ENCODE peak calls at places on chromosome 11, in five cellular contexts. One of them, this sample, is unnamed.

GRCh38 chr11:135004495-135004894 is 592.5 kb upstream of the B3GAT1 start:
- ATAC-seq in body of pancreas: no peak
- ATAC-seq in heart left ventricle: no peak
- ATAC-seq in K562: no peak
- ATAC-seq in IMR-90: no peak
- ATAC-seq in this sample: no peak

GRCh38 chr11:71370020-71370747 is 78.0 kb downstream of the DHCR7 start:
- ATAC-seq in body of pancreas: no peak
- ATAC-seq in heart left ventricle: no peak
- ATAC-seq in K562: no peak
- ATAC-seq in IMR-90: no peak
- ATAC-seq in this sample: no peak

GRCh38 chr11:65185869-65186341 is 4.2 kb downstream of the CAPN1 start:
- ATAC-seq in body of pancreas: no peak
- ATAC-seq in heart left ventricle: no peak
- ATAC-seq in K562: no peak
- ATAC-seq in IMR-90: no peak
- ATAC-seq in this sample: no peak

GRCh38 chr11:32400196-32400595 is 35.1 kb downstream of the WT1 start:
- ATAC-seq in body of pancreas: no peak
- ATAC-seq in heart left ventricle: no peak
- ATAC-seq in K562: peak; percentile 45
- ATAC-seq in IMR-90: no peak
- ATAC-seq in this sample: no peak

GRCh38 chr11:110525883-110526282 is 96.1 kb downstream of the FDX1 start:
- ATAC-seq in body of pancreas: peak; percentile 30
- ATAC-seq in heart left ventricle: peak; percentile 39
- ATAC-seq in K562: no peak
- ATAC-seq in IMR-90: peak; percentile 62
- ATAC-seq in this sample: peak; percentile 54

GRCh38 chr11:63243533-63243932 is at the start of gene SLC22A25:
- ATAC-seq in body of pancreas: no peak
- ATAC-seq in heart left ventricle: no peak
- ATAC-seq in K562: no peak
- ATAC-seq in IMR-90: no peak
- ATAC-seq in this sample: no peak

GRCh38 chr11:102410382-102410784 is 42.2 kb downstream of the TMEM123 start:
- ATAC-seq in body of pancreas: no peak
- ATAC-seq in heart left ventricle: peak; percentile 33
- ATAC-seq in K562: peak; percentile 74
- ATAC-seq in IMR-90: peak; percentile 65
- ATAC-seq in this sample: no peak

GRCh38 chr11:65428578-65429068 is 6.0 kb downstream of the NEAT1 start:
- ATAC-seq in body of pancreas: no peak
- ATAC-seq in heart left ventricle: no peak
- ATAC-seq in K562: peak; percentile 7
- ATAC-seq in IMR-90: no peak
- ATAC-seq in this sample: no peak

GRCh38 chr11:95296165-95296564 is 65.2 kb upstream of the SESN3 start:
- ATAC-seq in body of pancreas: peak; percentile 84
- ATAC-seq in heart left ventricle: no peak
- ATAC-seq in K562: no peak
- ATAC-seq in IMR-90: no peak
- ATAC-seq in this sample: no peak

GRCh38 chr11:44750440-44751005 is 23.8 kb downstream of the TSPAN18 start:
- ATAC-seq in body of pancreas: no peak
- ATAC-seq in heart left ventricle: no peak
- ATAC-seq in K562: no peak
- ATAC-seq in IMR-90: no peak
- ATAC-seq in this sample: no peak

GRCh38 chr11:59291228-59291627 is 67.5 kb upstream of the OR5AN1 start:
- ATAC-seq in body of pancreas: peak; percentile 74
- ATAC-seq in heart left ventricle: peak; percentile 26
- ATAC-seq in K562: no peak
- ATAC-seq in IMR-90: no peak
- ATAC-seq in this sample: no peak

GRCh38 chr11:109772846-109773400 is 320.3 kb upstream of the ZC3H12C start:
- ATAC-seq in body of pancreas: peak; percentile 69
- ATAC-seq in heart left ventricle: no peak
- ATAC-seq in K562: no peak
- ATAC-seq in IMR-90: no peak
- ATAC-seq in this sample: no peak

GRCh38 chr11:102564110-102564509 is 33.6 kb upstream of the MMP7 start:
- ATAC-seq in body of pancreas: peak; percentile 45
- ATAC-seq in heart left ventricle: no peak
- ATAC-seq in K562: peak; percentile 81
- ATAC-seq in IMR-90: peak; percentile 87
- ATAC-seq in this sample: no peak

GRCh38 chr11:114625294-114625693 is 29.7 kb upstream of the NXPE4 start:
- ATAC-seq in body of pancreas: no peak
- ATAC-seq in heart left ventricle: no peak
- ATAC-seq in K562: no peak
- ATAC-seq in IMR-90: no peak
- ATAC-seq in this sample: no peak

GRCh38 chr11:8341966-8342365 is 78.3 kb upstream of the LMO1 start:
- ATAC-seq in body of pancreas: no peak
- ATAC-seq in heart left ventricle: no peak
- ATAC-seq in K562: no peak
- ATAC-seq in IMR-90: no peak
- ATAC-seq in this sample: no peak

GRCh38 chr11:119130662-119131061 is 9.3 kb downstream of the HINFP start:
- ATAC-seq in body of pancreas: no peak
- ATAC-seq in heart left ventricle: no peak
- ATAC-seq in K562: no peak
- ATAC-seq in IMR-90: no peak
- ATAC-seq in this sample: no peak

GRCh38 chr11:101470881-101471535 is 112.8 kb downstream of the TRPC6 start:
- ATAC-seq in body of pancreas: no peak
- ATAC-seq in heart left ventricle: no peak
- ATAC-seq in K562: no peak
- ATAC-seq in IMR-90: peak; percentile 79
- ATAC-seq in this sample: no peak

GRCh38 chr11:133413726-133414125 is 118.6 kb downstream of the OPCML start:
- ATAC-seq in body of pancreas: no peak
- ATAC-seq in heart left ventricle: no peak
- ATAC-seq in K562: no peak
- ATAC-seq in IMR-90: no peak
- ATAC-seq in this sample: no peak

GRCh38 chr11:126347751-126348628 is 7.5 kb upstream of the ST3GAL4 start:
- ATAC-seq in body of pancreas: no peak
- ATAC-seq in heart left ventricle: peak; percentile 36
- ATAC-seq in K562: no peak
- ATAC-seq in IMR-90: no peak
- ATAC-seq in this sample: no peak

GRCh38 chr11:121448431-121448941 is 3.6 kb upstream of the SORL1 start:
- ATAC-seq in body of pancreas: no peak
- ATAC-seq in heart left ventricle: no peak
- ATAC-seq in K562: no peak
- ATAC-seq in IMR-90: no peak
- ATAC-seq in this sample: no peak

GRCh38 chr11:66950113-66950535 is 8.1 kb downstream of the PC start:
- ATAC-seq in body of pancreas: peak; percentile 48
- ATAC-seq in heart left ventricle: peak; percentile 57
- ATAC-seq in K562: peak; percentile 89
- ATAC-seq in IMR-90: peak; percentile 64
- ATAC-seq in this sample: peak; percentile 48

GRCh38 chr11:16326679-16327297 is 29.6 kb downstream of the SOX6 start:
- ATAC-seq in body of pancreas: no peak
- ATAC-seq in heart left ventricle: peak; percentile 29
- ATAC-seq in K562: peak; percentile 85
- ATAC-seq in IMR-90: peak; percentile 74
- ATAC-seq in this sample: no peak

GRCh38 chr11:64148917-64149617 is 16.8 kb downstream of the MACROD1 start:
- ATAC-seq in body of pancreas: no peak
- ATAC-seq in heart left ventricle: no peak
- ATAC-seq in K562: no peak
- ATAC-seq in IMR-90: no peak
- ATAC-seq in this sample: no peak

DNA sequence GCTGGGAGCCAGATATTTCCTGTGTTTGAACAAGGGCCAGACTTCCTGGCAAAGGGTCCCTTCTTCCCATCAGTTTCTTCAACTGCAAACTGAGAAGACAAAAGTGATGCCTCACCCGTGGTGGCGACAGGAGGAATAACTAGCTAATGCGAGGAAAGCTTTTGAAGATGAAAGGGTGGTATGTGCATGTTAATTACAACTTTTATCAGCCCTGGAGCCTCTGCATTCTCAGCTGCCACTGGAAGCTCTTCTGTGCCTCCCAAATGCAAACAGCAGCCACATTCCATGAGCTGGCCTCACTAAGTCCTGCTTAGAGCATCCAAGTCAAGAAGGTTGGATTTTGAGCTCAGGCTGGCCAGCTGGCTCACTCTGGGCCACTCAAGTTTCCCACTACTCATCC is 12.9 kb downstream of the CD44 start:
- ATAC-seq in body of pancreas: no peak
- ATAC-seq in heart left ventricle: no peak
- ATAC-seq in K562: no peak
- ATAC-seq in IMR-90: peak; percentile 21
- ATAC-seq in this sample: no peak
- H3K4me1 ChIP-seq in body of pancreas: peaks cover 55% of the 10 kb centered on the region
- H3K4me1 ChIP-seq in heart left ventricle: peaks cover 5% of the 10 kb centered on the region
- H3K4me1 ChIP-seq in K562: no peaks in the 10 kb centered on the region
- H3K4me1 ChIP-seq in IMR-90: peaks cover 31% of the 10 kb centered on the region
- H3K4me1 ChIP-seq in this sample: peaks cover 5% of the 10 kb centered on the region

DNA sequence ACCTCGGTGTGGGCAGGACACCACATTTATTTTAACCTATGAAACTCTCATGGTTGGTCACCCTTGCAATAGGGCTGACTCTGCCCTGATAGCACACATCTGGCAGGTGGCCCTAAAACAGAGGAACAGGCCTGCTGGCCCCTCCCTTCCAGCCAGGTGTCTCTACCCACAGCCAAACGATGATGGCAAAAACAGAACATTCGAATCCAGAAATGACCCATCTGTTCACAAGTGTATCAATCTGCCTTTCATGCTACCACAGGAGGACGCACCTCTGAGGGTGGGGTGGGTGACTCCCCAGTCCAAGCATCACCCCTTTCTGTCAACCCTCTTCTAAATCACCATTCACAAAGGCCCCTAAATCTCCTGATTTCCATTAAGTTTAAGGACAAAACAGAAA is 118.1 kb downstream of the ETS1 start:
- ATAC-seq in body of pancreas: no peak
- ATAC-seq in heart left ventricle: no peak
- ATAC-seq in K562: no peak
- ATAC-seq in IMR-90: no peak
- ATAC-seq in this sample: no peak
- TF ChIP-seq POLR2A in body of pancreas: no peak
- TF ChIP-seq POLR2A in heart left ventricle: no peak
- TF ChIP-seq POLR2A in K562: no peak
- TF ChIP-seq POLR2A in IMR-90: peak; percentile 5
- TF ChIP-seq POLR2A in this sample: no peak

GRCh38 chr11:46304605-46305004 is 27.1 kb downstream of the CREB3L1 start:
- ATAC-seq in body of pancreas: no peak
- ATAC-seq in heart left ventricle: no peak
- ATAC-seq in K562: no peak
- ATAC-seq in IMR-90: no peak
- ATAC-seq in this sample: no peak
- H3K36me3 ChIP-seq in body of pancreas: peaks cover 5% of the 10 kb centered on the region
- H3K36me3 ChIP-seq in heart left ventricle: peaks cover 15% of the 10 kb centered on the region
- H3K36me3 ChIP-seq in K562: peaks cover 26% of the 10 kb centered on the region
- H3K36me3 ChIP-seq in IMR-90: peaks cover 56% of the 10 kb centered on the region
- H3K36me3 ChIP-seq in this sample: no peaks in the 10 kb centered on the region

GRCh38 chr11:27735281-27735680 is 35.0 kb upstream of the BDNF start:
- ATAC-seq in body of pancreas: no peak
- ATAC-seq in heart left ventricle: no peak
- ATAC-seq in K562: no peak
- ATAC-seq in IMR-90: no peak
- ATAC-seq in this sample: no peak
- H3K4me1 ChIP-seq in body of pancreas: no peaks in the 10 kb centered on the region
- H3K4me1 ChIP-seq in heart left ventricle: no peaks in the 10 kb centered on the region
- H3K4me1 ChIP-seq in K562: no peaks in the 10 kb centered on the region
- H3K4me1 ChIP-seq in IMR-90: no peaks in the 10 kb centered on the region
- H3K4me1 ChIP-seq in this sample: no peaks in the 10 kb centered on the region

DNA sequence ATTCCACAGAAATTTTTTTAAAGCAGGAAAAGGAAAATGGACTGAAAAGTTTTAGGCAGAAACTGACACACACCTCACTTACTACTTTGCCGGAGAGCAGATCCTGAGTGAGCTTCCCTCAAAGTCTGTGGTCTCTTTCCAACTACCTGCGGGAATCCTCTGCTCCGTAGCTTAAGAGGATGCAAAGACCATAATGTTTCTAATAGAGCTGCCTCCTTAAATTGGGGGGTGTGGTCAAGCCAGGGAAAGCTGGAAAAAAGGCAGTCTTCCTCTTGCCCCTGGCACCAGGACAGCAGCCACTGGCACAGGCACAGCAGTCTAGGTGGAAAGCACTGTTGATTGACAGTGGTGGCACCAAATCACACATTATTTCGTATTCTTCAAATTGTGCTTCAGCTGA is at the start of gene ETS1:
- ATAC-seq in body of pancreas: peak; percentile 47
- ATAC-seq in heart left ventricle: no peak
- ATAC-seq in K562: no peak
- ATAC-seq in IMR-90: no peak
- ATAC-seq in this sample: no peak
- TF ChIP-seq POLR2A in body of pancreas: no peak
- TF ChIP-seq POLR2A in heart left ventricle: no peak
- TF ChIP-seq POLR2A in K562: no peak
- TF ChIP-seq POLR2A in IMR-90: no peak
- TF ChIP-seq POLR2A in this sample: no peak

GRCh38 chr11:90218606-90219005 is 4.2 kb downstream of the CHORDC1 start:
- ATAC-seq in body of pancreas: no peak
- ATAC-seq in heart left ventricle: no peak
- ATAC-seq in K562: peak; percentile 13
- ATAC-seq in IMR-90: no peak
- ATAC-seq in this sample: no peak

GRCh38 chr11:90216611-90217010 is 6.2 kb downstream of the CHORDC1 start:
- ATAC-seq in body of pancreas: no peak
- ATAC-seq in heart left ventricle: peak; percentile 81
- ATAC-seq in K562: no peak
- ATAC-seq in IMR-90: no peak
- ATAC-seq in this sample: no peak

GRCh38 chr11:90208857-90209256 is 14.0 kb downstream of the CHORDC1 start:
- ATAC-seq in body of pancreas: no peak
- ATAC-seq in heart left ventricle: no peak
- ATAC-seq in K562: no peak
- ATAC-seq in IMR-90: no peak
- ATAC-seq in this sample: no peak

GRCh38 chr11:90213322-90213721 is 9.5 kb downstream of the CHORDC1 start:
- ATAC-seq in body of pancreas: no peak
- ATAC-seq in heart left ventricle: no peak
- ATAC-seq in K562: no peak
- ATAC-seq in IMR-90: no peak
- ATAC-seq in this sample: no peak
- H3K36me3 ChIP-seq in body of pancreas: no peaks in the 10 kb centered on the region
- H3K36me3 ChIP-seq in heart left ventricle: peaks cover 86% of the 10 kb centered on the region
- H3K36me3 ChIP-seq in K562: peaks cover 97% of the 10 kb centered on the region
- H3K36me3 ChIP-seq in IMR-90: peaks cover 15% of the 10 kb centered on the region
- H3K36me3 ChIP-seq in this sample: peaks cover 51% of the 10 kb centered on the region

This sample was measured in gastroesophageal sphincter.